ENCODE peak calls at places on chromosomes 16 and 17, in eight cellular contexts. L, J, E, X, U, G, D and V are unnamed samples.

GRCh38 chr17:79793924-79794304 is 3.0 kb downstream of the CBX8 start:
- DNase-seq in J (no peak), X (no peak), D (no peak), L (no peak), U (no peak), G (no peak), E (peak), V (no peak)

GRCh38 chr16:21009815-21010214 is 109.2 kb downstream of the LYRM1 start:
- DNase-seq in G (no peak), D (no peak), U (no peak), J (no peak), X (no peak), E (no peak), L (no peak), V (no peak)

GRCh38 chr17:1412185-1413110 is 12.4 kb upstream of the YWHAE start:
- DNase-seq in L (no peak), G (no peak), J (no peak), E (no peak), D (no peak), X (no peak), U (no peak), V (no peak)

GRCh38 chr17:27633312-27634025 is 2.5 kb downstream of the LGALS9 start:
- DNase-seq in J (no peak), E (no peak), L (no peak), X (no peak), D (no peak), U (peak), G (no peak), V (no peak)

GRCh38 chr16:75203667-75204409 is 3.1 kb downstream of the CTRB2 start:
- DNase-seq in G (no peak), E (no peak), U (no peak), J (peak), X (no peak), D (no peak), L (no peak), V (no peak)

GRCh38 chr17:57873261-57874057 is 23.6 kb upstream of the MRPS23 start:
- DNase-seq in L (no peak), U (no peak), D (peak), X (no peak), G (no peak), E (no peak), J (no peak), V (no peak)

GRCh38 chr17:57622886-57623433 is 122.1 kb downstream of the CCDC182 start:
- DNase-seq in D (peak), G (peak), J (no peak), E (peak), U (peak), L (peak), X (peak), V (no peak)

GRCh38 chr17:1515640-1516402 is 591 bp downstream of the INPP5K start:
- DNase-seq in D (peak), G (peak), X (peak), J (no peak), U (peak), E (peak), L (peak), V (no peak)

GRCh38 chr16:1068451-1068850 is 4.1 kb upstream of the SSTR5 start:
- DNase-seq in U (no peak), E (no peak), J (no peak), L (no peak), D (no peak), G (no peak), X (no peak), V (no peak)

GRCh38 chr16:88855736-88856121 is 1.0 kb downstream of the GALNS start:
- DNase-seq in G (no peak), E (no peak), D (no peak), X (no peak), U (no peak), L (no peak), J (no peak), V (no peak)

GRCh38 chr17:15894258-15894657 is 50.7 kb upstream of the ADORA2B start:
- DNase-seq in U (no peak), G (no peak), D (no peak), J (no peak), L (no peak), E (no peak), X (no peak), V (no peak)

GRCh38 chr17:10025224-10025623 is 120.2 kb upstream of the RCVRN start:
- DNase-seq in E (no peak), G (no peak), D (no peak), U (peak), X (no peak), L (no peak), J (no peak), V (no peak)

GRCh38 chr16:2912330-2913199 is 834 bp downstream of the FLYWCH1 start:
- DNase-seq in L (peak), G (peak), J (no peak), U (no peak), E (no peak), D (peak), X (peak), V (no peak)

GRCh38 chr16:13507530-13507929 is 412.4 kb upstream of the ERCC4 start:
- DNase-seq in U (no peak), L (no peak), E (no peak), J (no peak), G (no peak), X (no peak), D (no peak), V (no peak)

GRCh38 chr17:30021708-30022317 is 80.4 kb downstream of the EFCAB5 start:
- DNase-seq in L (no peak), D (peak), E (peak), X (peak), U (no peak), G (no peak), J (no peak), V (no peak)

GRCh38 chr17:43118679-43119615 is 6.2 kb downstream of the BRCA1 start:
- DNase-seq in G (no peak), E (no peak), L (no peak), J (no peak), X (no peak), U (no peak), D (no peak), V (no peak)

GRCh38 chr17:15411556-15412198 is 55.7 kb downstream of the CDRT4 start:
- DNase-seq in E (no peak), J (peak), G (no peak), X (no peak), D (no peak), L (no peak), U (peak), V (no peak)

GRCh38 chr16:84277244-84277823 is 17.3 kb upstream of the WFDC1 start:
- DNase-seq in X (peak), E (peak), U (peak), D (peak), J (peak), L (no peak), G (peak), V (peak)

GRCh38 chr17:44995602-44996001 is 27.5 kb upstream of the C1QL1 start:
- DNase-seq in J (no peak), U (no peak), L (no peak), E (no peak), G (peak), D (no peak), X (no peak), V (no peak)

GRCh38 chr17:42059815-42060214 is 9.4 kb upstream of the C17orf113 start:
- DNase-seq in X (no peak), J (no peak), G (no peak), E (no peak), L (no peak), D (no peak), U (no peak), V (no peak)

GRCh38 chr17:27565874-27566672 is 64.9 kb upstream of the LGALS9 start:
- DNase-seq in U (no peak), L (no peak), E (no peak), X (peak), D (no peak), J (no peak), G (no peak), V (no peak)

GRCh38 chr16:8571061-8571596 is 19.2 kb downstream of the TMEM114 start:
- DNase-seq in X (peak), J (no peak), G (no peak), U (no peak), L (no peak), E (no peak), D (no peak), V (no peak)

GRCh38 chr16:56988948-56989945 is at the start of gene NLRC5:
- DNase-seq in L (no peak), D (peak), J (peak), X (peak), G (peak), U (peak), E (peak), V (peak)
- TF ChIP-seq CTCF in L (no peak), D (no peak), J (no peak), X (no peak), G (no peak), U (no peak), E (no peak), V (no peak)

GRCh38 chr16:58198022-58198683 is at the start of gene CSNK2A2:
- DNase-seq in E (peak), U (peak), X (peak), J (peak), G (peak), L (peak), D (peak), V (peak)
- TF ChIP-seq CTCF in E (peak), U (peak), X (no peak), J (no peak), G (peak), L (peak), D (no peak), V (no peak)

DNA sequence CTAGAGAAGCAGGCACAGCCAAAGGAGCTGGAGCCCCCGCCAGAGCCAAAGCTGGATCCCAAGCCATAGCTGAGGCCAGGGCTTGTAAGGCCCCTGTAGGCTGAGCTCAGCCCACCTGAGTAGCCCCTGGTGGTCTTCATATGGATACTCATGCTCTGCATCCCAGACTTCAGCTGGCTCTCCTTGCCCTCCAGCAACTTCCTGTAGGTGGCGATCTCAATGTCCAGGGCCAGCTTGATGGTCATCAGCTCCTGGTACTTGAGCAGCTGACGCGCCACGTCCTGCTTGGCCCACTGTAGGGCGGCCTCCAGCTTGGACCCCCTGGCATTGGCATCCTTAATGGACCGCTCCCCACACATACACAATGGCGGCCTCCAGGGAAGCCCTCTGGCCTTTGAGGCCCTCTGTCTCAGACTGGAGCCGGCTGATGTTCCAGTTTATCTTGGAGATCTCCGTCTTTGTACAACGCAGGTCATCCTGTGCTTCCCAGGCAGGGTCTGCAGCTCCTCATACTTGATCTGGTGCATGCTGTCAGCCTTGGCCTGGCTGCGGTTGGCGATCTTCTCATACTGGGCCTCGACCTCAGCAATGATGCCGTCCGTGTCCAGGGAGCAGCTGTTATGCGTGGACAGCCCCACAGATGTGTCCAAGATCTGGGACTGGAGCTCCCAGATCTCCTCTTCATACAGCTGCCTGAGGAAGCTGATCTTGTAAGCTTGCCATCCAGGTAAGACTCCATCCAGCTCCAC is 28.9 kb downstream of the IKZF3 start:
- DNase-seq in G (no peak), J (no peak), U (no peak), L (no peak), X (no peak), E (no peak), D (no peak), V (no peak)
- TF ChIP-seq CTCF in G (no peak), J (no peak), U (no peak), L (no peak), X (no peak), E (peak), D (no peak), V (no peak)

DNA sequence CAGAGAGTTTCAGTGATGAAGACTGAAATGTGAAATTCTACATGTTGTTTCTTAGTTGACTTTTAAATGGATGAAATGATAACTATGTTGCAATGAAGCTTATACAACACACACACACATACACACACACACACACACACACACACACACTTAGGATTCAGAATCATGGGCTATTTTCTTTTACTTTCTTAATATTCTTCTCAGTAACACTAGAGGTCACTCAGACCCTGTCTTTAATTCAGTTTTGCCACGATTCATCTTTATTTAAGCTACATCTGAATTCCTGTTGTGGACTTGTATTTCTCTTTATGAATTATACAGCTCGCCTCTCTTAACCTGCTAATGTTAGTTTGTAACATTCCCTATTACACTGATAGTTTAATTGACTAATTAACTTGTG is 109.6 kb upstream of the GOT2 start:
- DNase-seq in D (no peak), L (no peak), X (peak), G (no peak), J (no peak), E (no peak), U (no peak), V (no peak)
- TF ChIP-seq CTCF in D (no peak), L (no peak), X (peak), G (peak), J (no peak), E (peak), U (no peak), V (no peak)

GRCh38 chr16:87678618-87679017 is 76.3 kb downstream of the JPH3 start:
- DNase-seq in D (no peak), G (no peak), U (no peak), J (no peak), L (no peak), X (no peak), E (no peak), V (no peak)
- TF ChIP-seq CTCF in D (no peak), G (no peak), U (no peak), J (no peak), L (no peak), X (no peak), E (no peak), V (no peak)